ENCODE peak calls at places on chromosomes 13 and 19, in six cellular contexts. B is cardiac muscle cell, C is GM04504, L is uterus, P is SHP77 treated with DMSO at 0.1 percent for 48 hours, R is ELF-1. X is an unnamed sample.

GRCh38 chr13:44063467-44063866 is 183.8 kb downstream of the LACC1 start:
- DNase-seq in P (no peak), R (no peak), C (no peak), L (no peak), B (no peak), X (no peak)

GRCh38 chr19:18069383-18069782 is 17.4 kb downstream of the IL12RB1 start:
- DNase-seq in B (no peak), L (no peak), P (no peak), R (no peak), C (no peak), X (no peak)

GRCh38 chr13:74047925-74048324 is 86.3 kb downstream of the KLF12 start:
- DNase-seq in R (peak), P (no peak), B (peak), C (no peak), L (no peak), X (no peak)

GRCh38 chr19:49073514-49074378 is 1.2 kb upstream of the KCNA7 start:
- DNase-seq in L (no peak), C (no peak), R (peak), B (peak), P (peak), X (no peak)

GRCh38 chr13:73602295-73602694 is 531.9 kb downstream of the KLF12 start:
- DNase-seq in C (no peak), L (no peak), P (no peak), B (no peak), R (peak), X (no peak)

GRCh38 chr19:10420444-10421239 is at the start of gene PDE4A:
- DNase-seq in B (peak), P (no peak), C (no peak), L (no peak), R (peak), X (no peak)

GRCh38 chr13:54241719-54242118 is 1213.1 kb downstream of the OLFM4 start:
- DNase-seq in P (peak), B (peak), L (no peak), R (no peak), C (no peak), X (no peak)

GRCh38 chr13:28716511-28716910 is 2.3 kb downstream of the SLC46A3 start:
- DNase-seq in B (no peak), P (no peak), L (peak), R (peak), C (peak), X (peak)

GRCh38 chr19:40623403-40624239 is 22.5 kb downstream of the LTBP4 start:
- DNase-seq in B (peak), L (peak), R (peak), C (no peak), P (no peak), X (no peak)

GRCh38 chr19:13953021-13953531 is 767 bp downstream of the DCAF15 start:
- DNase-seq in L (no peak), C (peak), P (no peak), B (no peak), R (no peak), X (no peak)

GRCh38 chr19:4474504-4475136 is 2.5 kb downstream of the HDGFL2 start:
- DNase-seq in B (peak), L (no peak), C (no peak), P (peak), R (peak), X (no peak)

GRCh38 chr19:33438016-33438671 is 64.6 kb downstream of the CEBPG start:
- DNase-seq in L (no peak), B (no peak), C (no peak), R (no peak), P (peak), X (peak)

GRCh38 chr13:71274923-71275593 is 591.9 kb downstream of the DACH1 start:
- DNase-seq in C (no peak), R (no peak), P (no peak), L (no peak), B (no peak), X (no peak)